ENCODE peak calls at places on chromosome 12, in four cellular contexts. O, A, E and J are unnamed samples.

GRCh38 chr12:121989266-121989950 is 32.3 kb upstream of the BCL7A start:
- DNase-seq in E (no peak), A (peak; percentile 81), O (no peak), J (no peak)

GRCh38 chr12:62603061-62603810 is 136.6 kb downstream of the MON2 start:
- DNase-seq in E (peak; percentile 64), A (peak; percentile 92), O (peak; percentile 78), J (peak; percentile 59)

GRCh38 chr12:112159146-112159541 is 33.8 kb downstream of the TRAFD1 start:
- DNase-seq in A (no peak), O (no peak), E (no peak), J (no peak)

GRCh38 chr12:11697670-11698387 is 48.4 kb downstream of the ETV6 start:
- DNase-seq in E (no peak), O (no peak), A (no peak), J (no peak)

GRCh38 chr12:93336344-93336743 is 41.4 kb upstream of the NUDT4 start:
- DNase-seq in O (no peak), A (no peak), E (no peak), J (no peak)

GRCh38 chr12:64039285-64039871 is 182.7 kb downstream of the KICS2 start:
- DNase-seq in O (no peak), E (no peak), A (peak; percentile 97), J (no peak)

GRCh38 chr12:6460751-6461371 is 9.0 kb downstream of the TAPBPL start:
- DNase-seq in A (no peak), E (no peak), O (peak; percentile 19), J (no peak)

GRCh38 chr12:121917950-121918678 is at the start of gene CFAP251:
- DNase-seq in A (peak; percentile 97), O (peak; percentile 91), E (peak; percentile 97), J (peak; percentile 85)

GRCh38 chr12:587132-587531 is 76.1 kb downstream of the NINJ2 start:
- DNase-seq in O (no peak), E (no peak), A (no peak), J (no peak)

GRCh38 chr12:88921434-88921833 is 341.2 kb upstream of the KITLG start:
- DNase-seq in A (no peak), E (no peak), O (no peak), J (no peak)

GRCh38 chr12:9604288-9604687 is 3.4 kb downstream of the KLRB1 start:
- DNase-seq in A (no peak), E (no peak), O (no peak), J (no peak)

GRCh38 chr12:105820407-105821140 is 318.2 kb downstream of the NUAK1 start:
- DNase-seq in A (peak; percentile 9), E (no peak), O (no peak), J (no peak)

GRCh38 chr12:92561543-92561899 is 141.3 kb upstream of the PLEKHG7 start:
- DNase-seq in O (no peak), A (no peak), E (no peak), J (no peak)

GRCh38 chr12:76123301-76124212 is 39.1 kb upstream of the NAP1L1 start:
- DNase-seq in O (no peak), A (no peak), E (no peak), J (no peak)

GRCh38 chr12:63495974-63496373 is 172.3 kb downstream of the DPY19L2 start:
- DNase-seq in O (no peak), A (peak; percentile 25), E (no peak), J (no peak)

GRCh38 chr12:116320839-116321238 is 43.3 kb upstream of the MED13L start:
- DNase-seq in E (no peak), O (no peak), A (no peak), J (no peak)

GRCh38 chr12:91579516-91580263 is 397.1 kb upstream of the DCN start:
- DNase-seq in A (no peak), E (no peak), O (no peak), J (no peak)

GRCh38 chr12:111596985-111597730 is 2.0 kb downstream of the ATXN2 start:
- DNase-seq in A (peak; percentile 54), E (no peak), O (no peak), J (no peak)

GRCh38 chr12:79233341-79233761 is 368.8 kb downstream of the SYT1 start:
- DNase-seq in O (no peak), A (no peak), E (no peak), J (no peak)

GRCh38 chr12:118065380-118065779 is 4.4 kb upstream of the WSB2 start:
- DNase-seq in A (no peak), E (no peak), O (no peak), J (no peak)

GRCh38 chr12:3047961-3048360 is 29.2 kb upstream of the TSPAN9 start:
- DNase-seq in E (no peak), A (peak; percentile 23), O (no peak), J (no peak)

GRCh38 chr12:22313276-22313995 is 21.1 kb downstream of the ST8SIA1 start:
- DNase-seq in E (no peak), A (no peak), O (no peak), J (no peak)

GRCh38 chr12:127360580-127360979 is 906.4 kb upstream of the TMEM132C start:
- DNase-seq in O (no peak), E (no peak), A (no peak), J (no peak)

GRCh38 chr12:121798807-121799174 is 5.0 kb upstream of the SETD1B start:
- DNase-seq in O (no peak), A (peak; percentile 50), E (no peak), J (no peak)

GRCh38 chr12:92139634-92140555 is 5.8 kb downstream of the BTG1 start:
- DNase-seq in O (no peak), E (no peak), A (peak; percentile 15), J (no peak)

GRCh38 chr12:41924111-41924510 is 220.6 kb downstream of the GXYLT1 start:
- DNase-seq in A (no peak), E (no peak), O (no peak), J (no peak)

GRCh38 chr12:49109631-49110172 is 945 bp downstream of the LMBR1L start:
- DNase-seq in O (no peak), E (no peak), A (no peak), J (no peak)

GRCh38 chr12:1559729-1560128 is 34.7 kb downstream of the FBXL14 start:
- DNase-seq in A (no peak), E (no peak), O (no peak), J (no peak)

GRCh38 chr12:127145929-127146789 is 1120.8 kb upstream of the TMEM132C start:
- DNase-seq in E (peak; percentile 56), A (peak; percentile 60), O (peak; percentile 57), J (peak; percentile 53)

GRCh38 chr12:102939059-102939458 is 18.4 kb upstream of the ASCL1 start:
- DNase-seq in E (no peak), A (no peak), O (no peak), J (no peak)